ENCODE peak calls at places on chromosomes 2 and 18, in five cellular contexts. Z is adrenal gland, T is uterus, S is Peyer's patch, K is ovary. L is an unnamed sample.

GRCh38 chr2:179715196-179715595 is 146.2 kb downstream of the ZNF385B start:
- DNase-seq in S (no peak), T (no peak), Z (no peak), K (no peak), L (no peak)

GRCh38 chr2:9971105-9971818 is 19.8 kb downstream of the GRHL1 start:
- DNase-seq in K (no peak), T (no peak), S (no peak), Z (no peak), L (no peak)

GRCh38 chr2:239368321-239368720 is 32.5 kb downstream of the HDAC4 start:
- DNase-seq in T (no peak), Z (no peak), K (no peak), S (peak; percentile 42), L (no peak)

GRCh38 chr18:23401400-23402347 is 51.4 kb upstream of the RIOK3 start:
- DNase-seq in S (peak; percentile 72), K (peak; percentile 68), T (no peak), Z (peak; percentile 35), L (no peak)

GRCh38 chr2:833180-833579 is 117.5 kb upstream of the SNTG2 start:
- DNase-seq in Z (no peak), K (no peak), T (no peak), S (no peak), L (no peak)

GRCh38 chr2:118489712-118490255 is 357.7 kb downstream of the EN1 start:
- DNase-seq in Z (no peak), S (no peak), T (no peak), K (no peak), L (no peak)

GRCh38 chr2:154189963-154190362 is 318.2 kb downstream of the GALNT13 start:
- DNase-seq in Z (no peak), T (no peak), K (no peak), S (no peak), L (no peak)

GRCh38 chr2:238259085-238260020 is 19.5 kb upstream of the HES6 start:
- DNase-seq in T (no peak), K (no peak), S (no peak), Z (no peak), L (no peak)

GRCh38 chr18:2222270-2223185 is 348.8 kb downstream of the METTL4 start:
- DNase-seq in T (no peak), K (no peak), Z (no peak), S (peak; percentile 61), L (no peak)

GRCh38 chr18:10404148-10404547 is 50.3 kb upstream of the APCDD1 start:
- DNase-seq in K (no peak), S (no peak), Z (no peak), T (no peak), L (no peak)

GRCh38 chr18:39571511-39571910 is 2005.9 kb upstream of the CELF4 start:
- DNase-seq in Z (no peak), T (no peak), K (no peak), S (no peak), L (no peak)

GRCh38 chr2:120465012-120465700 is 119.2 kb downstream of the INHBB start:
- DNase-seq in Z (no peak), K (no peak), T (no peak), S (no peak), L (no peak)

GRCh38 chr2:32825291-32825712 is 121.5 kb upstream of the LTBP1 start:
- DNase-seq in K (peak; percentile 37), Z (peak; percentile 74), S (peak; percentile 59), T (peak; percentile 25), L (no peak)

GRCh38 chr18:57077786-57078552 is 68.9 kb upstream of the BOD1L2 start:
- DNase-seq in K (no peak), S (peak; percentile 54), Z (no peak), T (no peak), L (no peak)

GRCh38 chr2:237692601-237693079 is 65.3 kb downstream of the LRRFIP1 start:
- DNase-seq in Z (no peak), K (peak; percentile 63), S (peak; percentile 71), T (peak; percentile 67), L (no peak)

GRCh38 chr2:237432484-237433092 is 18.6 kb upstream of the COL6A3 start:
- DNase-seq in K (no peak), S (peak; percentile 62), Z (no peak), T (no peak), L (no peak)

GRCh38 chr2:84302513-84303412 is 156.3 kb downstream of the SUCLG1 start:
- DNase-seq in T (no peak), Z (peak; percentile 42), K (no peak), S (peak; percentile 67), L (no peak)

GRCh38 chr2:3034396-3034795 is 343.2 kb downstream of the EIPR1 start:
- DNase-seq in K (no peak), S (no peak), Z (no peak), T (no peak), L (no peak)

GRCh38 chr2:51710222-51710621 is 678.3 kb upstream of the NRXN1 start:
- DNase-seq in S (no peak), T (no peak), Z (no peak), K (no peak), L (no peak)

GRCh38 chr2:120548627-120549026 is 187.0 kb upstream of the GLI2 start:
- DNase-seq in T (no peak), S (no peak), K (no peak), Z (no peak), L (no peak)

GRCh38 chr2:17208511-17208910 is 309.7 kb downstream of the RAD51AP2 start:
- DNase-seq in S (no peak), Z (no peak), T (no peak), K (no peak), L (no peak)

GRCh38 chr2:224165901-224166319 is 126.8 kb upstream of the SERPINE2 start:
- DNase-seq in Z (no peak), T (no peak), K (no peak), S (no peak), L (no peak)

GRCh38 chr18:68426731-68427315 is 288.1 kb downstream of the TMX3 start:
- DNase-seq in T (no peak), Z (no peak), S (no peak), K (no peak), L (no peak)

GRCh38 chr2:134917219-134917957 is 1.2 kb upstream of the CCNT2 start:
- DNase-seq in K (peak; percentile 54), T (peak; percentile 19), Z (peak; percentile 31), S (peak; percentile 53), L (no peak)

GRCh38 chr2:152189622-152190495 is 14.3 kb upstream of the STAM2 start:
- DNase-seq in S (peak; percentile 58), T (peak; percentile 28), Z (peak; percentile 59), K (no peak), L (peak; percentile 61)

GRCh38 chr2:198314559-198315153 is 510.3 kb downstream of the PLCL1 start:
- DNase-seq in Z (no peak), K (no peak), T (no peak), S (no peak), L (peak; percentile 12)

GRCh38 chr2:216195565-216195978 is 86.4 kb downstream of the XRCC5 start:
- DNase-seq in K (no peak), Z (peak; percentile 20), T (no peak), S (no peak), L (no peak)

GRCh38 chr2:120014231-120014990 is 1.5 kb downstream of the EPB41L5 start:
- DNase-seq in S (no peak), Z (no peak), K (no peak), T (no peak), L (peak; percentile 13)

GRCh38 chr2:66925128-66925527 is 472.0 kb upstream of the ETAA1 start:
- DNase-seq in Z (no peak), T (no peak), S (no peak), K (no peak), L (no peak)

DNA sequence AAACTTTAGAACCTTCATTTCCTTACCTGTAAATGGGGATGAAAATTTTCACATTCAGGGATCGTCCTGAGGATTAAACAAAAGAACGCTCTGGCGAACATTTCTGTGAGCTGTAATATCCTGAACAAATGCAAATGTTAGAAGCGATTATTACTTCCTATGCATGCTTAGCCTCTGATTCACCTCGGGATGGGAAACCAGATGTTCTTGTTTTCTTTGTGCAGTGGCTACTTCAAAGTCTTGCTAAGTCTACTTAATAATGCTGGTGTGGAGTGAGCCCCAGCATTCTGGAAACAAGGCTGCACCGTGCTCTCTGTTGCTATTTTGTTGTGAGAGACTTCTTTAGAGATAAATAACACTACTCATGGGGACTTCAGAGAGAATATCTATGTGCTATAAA is 119.1 kb upstream of the PELI1 start:
- DNase-seq in K (no peak), Z (no peak), T (no peak), S (no peak), L (no peak)
- H3K4me1 ChIP-seq in K (peaks cover under 1% of the 10 kb centered on the region), Z (peaks cover 3% of the 10 kb centered on the region), T (no peaks in the 10 kb centered on the region), S (peaks cover 21% of the 10 kb centered on the region), L (peaks cover 21% of the 10 kb centered on the region)

DNA sequence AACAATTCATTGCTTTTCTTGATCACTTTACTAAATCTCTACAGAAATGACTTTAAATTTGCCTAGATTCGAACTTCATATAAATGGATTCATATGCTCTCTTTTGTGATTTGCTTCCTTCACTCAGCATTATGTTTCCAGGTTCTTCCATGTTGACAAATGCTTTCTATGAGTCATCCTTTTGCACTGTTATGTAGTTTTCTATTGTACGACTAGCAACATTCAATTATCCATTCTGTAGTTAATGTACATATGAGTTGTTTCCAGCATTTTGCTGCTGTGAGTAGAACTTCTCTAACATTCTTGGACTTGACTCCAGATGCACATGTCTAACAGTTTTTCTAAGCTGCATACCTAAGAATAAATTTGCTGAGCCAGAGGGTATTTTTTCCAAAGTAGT is 66.5 kb upstream of the NEUROD1 start:
- DNase-seq in S (no peak), K (no peak), Z (no peak), T (no peak), L (no peak)
- H3K27ac ChIP-seq in S (no peak overlapping the region), K (no peak overlapping the region), Z (no peak overlapping the region), T (no peak overlapping the region), L (no peak overlapping the region)

DNA sequence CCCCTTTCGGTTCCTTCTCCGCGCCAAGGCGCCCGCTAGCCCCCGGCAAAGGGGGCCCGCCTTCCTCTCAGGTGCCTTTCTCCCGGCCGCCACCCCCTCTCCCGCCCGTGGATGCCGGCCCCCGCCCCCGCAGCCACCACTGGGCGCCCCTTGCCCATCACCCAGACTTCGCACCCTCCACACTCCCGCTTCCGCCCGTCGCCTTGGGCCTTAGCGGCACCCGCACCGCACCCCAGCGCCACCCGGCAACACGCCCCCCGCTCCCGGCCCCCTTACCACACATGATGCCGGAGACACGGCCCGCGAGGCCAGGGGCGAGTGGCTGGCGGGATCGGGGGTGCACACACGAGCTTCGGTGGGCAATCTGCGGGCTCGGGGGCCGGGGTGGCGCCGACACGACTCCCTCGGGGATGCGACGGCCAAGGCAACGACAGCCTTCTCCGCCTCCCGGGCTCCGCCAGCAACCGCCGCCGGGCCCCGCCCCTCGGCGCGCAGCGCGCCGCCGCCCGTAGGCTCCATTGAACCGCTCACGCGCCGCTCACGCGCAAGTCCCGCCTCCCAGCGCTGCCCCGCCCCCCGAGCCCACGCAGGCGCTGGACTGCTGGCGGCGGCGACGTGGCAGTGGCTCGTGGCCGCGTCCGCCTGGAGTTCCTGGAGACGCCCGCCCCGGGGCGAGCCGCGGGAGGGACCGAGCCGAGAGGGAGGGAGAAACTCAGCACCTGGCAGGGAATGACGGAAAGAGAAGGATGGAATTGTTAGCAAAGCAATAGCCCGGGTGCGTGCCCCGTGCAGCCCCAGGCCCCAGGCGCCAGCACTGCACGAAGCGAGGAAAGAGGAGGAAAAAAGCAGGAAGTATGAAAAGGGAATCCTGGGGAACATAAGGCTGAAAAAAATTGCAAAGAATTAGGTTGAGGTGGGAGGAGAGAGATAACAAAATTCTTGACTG is at the start of gene GFPT1:
- DNase-seq in T (peak; percentile 97), K (peak; percentile 97), Z (peak; percentile 93), S (peak; percentile 97), L (peak; percentile 88)
- TF ChIP-seq POLR2A in T (peak; percentile 78), K (peak; percentile 77), Z (peak; percentile 82), S (peak; percentile 94), L (peak; percentile 90)

DNA sequence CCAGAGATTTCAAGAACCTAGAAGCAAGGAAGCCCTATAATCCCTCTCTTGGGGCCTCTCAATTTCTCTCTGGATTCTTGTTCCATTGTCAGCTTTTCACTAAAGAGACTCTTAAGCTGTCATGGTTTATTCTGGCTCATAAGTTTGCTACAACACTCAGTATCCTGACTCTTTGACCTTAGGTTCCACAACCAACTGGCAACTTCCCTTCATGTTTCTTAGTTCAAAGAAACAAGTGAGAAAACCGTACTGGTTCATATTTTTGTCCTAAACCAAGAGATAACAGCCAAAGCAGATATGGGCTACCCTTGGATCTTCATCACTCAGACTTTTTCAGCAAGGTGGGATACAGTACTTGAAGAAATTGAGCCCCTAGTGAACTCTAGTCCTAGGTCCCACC is 109.9 kb upstream of the CRIM1 start:
- DNase-seq in K (no peak), Z (no peak), S (no peak), T (no peak), L (no peak)
- H3K4me1 ChIP-seq in K (no peaks in the 10 kb centered on the region), Z (no peaks in the 10 kb centered on the region), S (no peaks in the 10 kb centered on the region), T (no peaks in the 10 kb centered on the region), L (no peaks in the 10 kb centered on the region)

L was measured in tibial nerve.